ENCODE peak calls at places on chromosomes 12 and 14, in seven cellular contexts. N is GM18507; D is activated gamma-delta T cell treated with anti-CD3 and anti-CD28 coated beads, Interleukin-2, amount 50 U/mL, for 16 hours; X is astrocyte of the spinal cord; V is COR-L47; E is SK-N-SH; K is transverse colon. M is an unnamed sample.

GRCh38 chr12:110073049-110073831 is 24.9 kb upstream of the C12orf76 start:
- DNase-seq in D (no peak), K (peak; percentile 33), E (peak; percentile 60), V (peak; percentile 81), X (no peak), N (no peak), M (peak; percentile 23)

GRCh38 chr14:52067873-52068740 is 752 bp downstream of the NID2 start:
- DNase-seq in K (peak; percentile 36), N (no peak), V (no peak), D (no peak), X (no peak), E (peak; percentile 62), M (peak; percentile 52)

GRCh38 chr12:117101953-117102833 is 3.0 kb upstream of the TESC start:
- DNase-seq in N (no peak), X (no peak), D (no peak), E (no peak), K (no peak), V (no peak), M (no peak)

GRCh38 chr14:93126124-93126523 is 10.4 kb upstream of the ITPK1 start:
- DNase-seq in N (no peak), E (no peak), D (no peak), K (no peak), V (no peak), X (no peak), M (no peak)

GRCh38 chr12:2891240-2892053 is 756 bp downstream of the TULP3 start:
- DNase-seq in E (peak; percentile 68), X (peak; percentile 62), N (no peak), K (peak; percentile 51), D (peak; percentile 9), V (peak; percentile 4), M (peak; percentile 70)

GRCh38 chr12:118372541-118373495 is at the start of gene TAOK3:
- DNase-seq in E (peak; percentile 97), V (peak; percentile 97), X (peak; percentile 99), D (peak; percentile 96), N (peak; percentile 89), K (peak; percentile 99), M (peak; percentile 99)

GRCh38 chr14:95110178-95110577 is 47.2 kb downstream of the DICER1 start:
- DNase-seq in E (no peak), N (no peak), K (no peak), D (no peak), V (no peak), X (no peak), M (no peak)

GRCh38 chr14:92670177-92670576 is 78.2 kb downstream of the LGMN start:
- DNase-seq in D (no peak), E (peak; percentile 52), N (no peak), K (no peak), V (no peak), X (peak; percentile 63), M (peak; percentile 95)

GRCh38 chr12:49827351-49828099 is 688 bp downstream of the NCKAP5L start:
- DNase-seq in N (no peak), E (peak; percentile 85), X (peak; percentile 61), V (no peak), K (peak; percentile 52), D (peak; percentile 21), M (peak; percentile 68)

GRCh38 chr14:76050797-76051392 is 65.3 kb downstream of the IFT43 start:
- DNase-seq in V (peak; percentile 36), X (peak; percentile 67), E (peak; percentile 63), N (peak; percentile 36), K (peak; percentile 40), D (peak; percentile 39), M (peak; percentile 36)

GRCh38 chr12:109140560-109140959 is 24.2 kb downstream of the ACACB start:
- DNase-seq in V (no peak), X (no peak), E (no peak), K (no peak), D (no peak), N (no peak), M (no peak)